ENCODE peak calls at places on chromosome 2, in eight cellular contexts. One of them, this sample, is unnamed.

GRCh38 chr2:59249441-59250330 is 1008.6 kb upstream of the FANCL start:
- DNase-seq in body of pancreas: no peak
- DNase-seq in vagina: no peak
- DNase-seq in K562: no peak
- DNase-seq in Peyer's patch: no peak
- DNase-seq in A549: no peak
- DNase-seq in heart left ventricle: no peak
- DNase-seq in NB4: no peak
- DNase-seq in this sample: no peak

GRCh38 chr2:27587025-27587424 is 4.2 kb downstream of the ZNF512 start:
- DNase-seq in body of pancreas: no peak
- DNase-seq in vagina: no peak
- DNase-seq in K562: no peak
- DNase-seq in Peyer's patch: no peak
- DNase-seq in A549: no peak
- DNase-seq in heart left ventricle: no peak
- DNase-seq in NB4: no peak
- DNase-seq in this sample: no peak

GRCh38 chr2:200129756-200130462 is 174.5 kb downstream of the MAIP1 start:
- DNase-seq in body of pancreas: no peak
- DNase-seq in vagina: no peak
- DNase-seq in K562: no peak
- DNase-seq in Peyer's patch: no peak
- DNase-seq in A549: no peak
- DNase-seq in heart left ventricle: no peak
- DNase-seq in NB4: no peak
- DNase-seq in this sample: no peak

GRCh38 chr2:240444464-240444863 is 9.0 kb downstream of the GPC1 start:
- DNase-seq in body of pancreas: no peak
- DNase-seq in vagina: no peak
- DNase-seq in K562: no peak
- DNase-seq in Peyer's patch: no peak
- DNase-seq in A549: no peak
- DNase-seq in heart left ventricle: no peak
- DNase-seq in NB4: no peak
- DNase-seq in this sample: no peak

GRCh38 chr2:177806025-177806424 is 266.6 kb downstream of the PDE11A start:
- DNase-seq in body of pancreas: no peak
- DNase-seq in vagina: no peak
- DNase-seq in K562: no peak
- DNase-seq in Peyer's patch: no peak
- DNase-seq in A549: no peak
- DNase-seq in heart left ventricle: no peak
- DNase-seq in NB4: no peak
- DNase-seq in this sample: no peak

GRCh38 chr2:170271340-170271739 is 93.4 kb downstream of the MYO3B start:
- DNase-seq in body of pancreas: no peak
- DNase-seq in vagina: no peak
- DNase-seq in K562: no peak
- DNase-seq in Peyer's patch: no peak
- DNase-seq in A549: no peak
- DNase-seq in heart left ventricle: no peak
- DNase-seq in NB4: no peak
- DNase-seq in this sample: no peak

GRCh38 chr2:10884530-10885478 is 26.9 kb upstream of the KCNF1 start:
- DNase-seq in body of pancreas: no peak
- DNase-seq in vagina: no peak
- DNase-seq in K562: no peak
- DNase-seq in Peyer's patch: no peak
- DNase-seq in A549: no peak
- DNase-seq in heart left ventricle: no peak
- DNase-seq in NB4: no peak
- DNase-seq in this sample: no peak

GRCh38 chr2:85682378-85682777 is 11.8 kb upstream of the GNLY start:
- DNase-seq in body of pancreas: no peak
- DNase-seq in vagina: no peak
- DNase-seq in K562: no peak
- DNase-seq in Peyer's patch: no peak
- DNase-seq in A549: no peak
- DNase-seq in heart left ventricle: no peak
- DNase-seq in NB4: no peak
- DNase-seq in this sample: no peak

GRCh38 chr2:43020990-43021677 is 205.3 kb downstream of the ZFP36L2 start:
- DNase-seq in body of pancreas: no peak
- DNase-seq in vagina: no peak
- DNase-seq in K562: no peak
- DNase-seq in Peyer's patch: no peak
- DNase-seq in A549: no peak
- DNase-seq in heart left ventricle: no peak
- DNase-seq in NB4: peak; percentile 12
- DNase-seq in this sample: no peak

GRCh38 chr2:43020296-43020695 is 206.1 kb downstream of the ZFP36L2 start:
- DNase-seq in body of pancreas: no peak
- DNase-seq in vagina: no peak
- DNase-seq in K562: no peak
- DNase-seq in Peyer's patch: peak; percentile 5
- DNase-seq in A549: no peak
- DNase-seq in heart left ventricle: no peak
- DNase-seq in NB4: no peak
- DNase-seq in this sample: no peak

GRCh38 chr2:43019536-43020183 is 206.7 kb downstream of the ZFP36L2 start:
- DNase-seq in body of pancreas: no peak
- DNase-seq in vagina: no peak
- DNase-seq in K562: no peak
- DNase-seq in Peyer's patch: peak; percentile 8
- DNase-seq in A549: no peak
- DNase-seq in heart left ventricle: no peak
- DNase-seq in NB4: no peak
- DNase-seq in this sample: no peak

GRCh38 chr2:43019025-43019367 is 207.4 kb downstream of the ZFP36L2 start:
- DNase-seq in body of pancreas: no peak
- DNase-seq in vagina: no peak
- DNase-seq in K562: no peak
- DNase-seq in Peyer's patch: no peak
- DNase-seq in A549: no peak
- DNase-seq in heart left ventricle: no peak
- DNase-seq in NB4: no peak
- DNase-seq in this sample: no peak

DNA sequence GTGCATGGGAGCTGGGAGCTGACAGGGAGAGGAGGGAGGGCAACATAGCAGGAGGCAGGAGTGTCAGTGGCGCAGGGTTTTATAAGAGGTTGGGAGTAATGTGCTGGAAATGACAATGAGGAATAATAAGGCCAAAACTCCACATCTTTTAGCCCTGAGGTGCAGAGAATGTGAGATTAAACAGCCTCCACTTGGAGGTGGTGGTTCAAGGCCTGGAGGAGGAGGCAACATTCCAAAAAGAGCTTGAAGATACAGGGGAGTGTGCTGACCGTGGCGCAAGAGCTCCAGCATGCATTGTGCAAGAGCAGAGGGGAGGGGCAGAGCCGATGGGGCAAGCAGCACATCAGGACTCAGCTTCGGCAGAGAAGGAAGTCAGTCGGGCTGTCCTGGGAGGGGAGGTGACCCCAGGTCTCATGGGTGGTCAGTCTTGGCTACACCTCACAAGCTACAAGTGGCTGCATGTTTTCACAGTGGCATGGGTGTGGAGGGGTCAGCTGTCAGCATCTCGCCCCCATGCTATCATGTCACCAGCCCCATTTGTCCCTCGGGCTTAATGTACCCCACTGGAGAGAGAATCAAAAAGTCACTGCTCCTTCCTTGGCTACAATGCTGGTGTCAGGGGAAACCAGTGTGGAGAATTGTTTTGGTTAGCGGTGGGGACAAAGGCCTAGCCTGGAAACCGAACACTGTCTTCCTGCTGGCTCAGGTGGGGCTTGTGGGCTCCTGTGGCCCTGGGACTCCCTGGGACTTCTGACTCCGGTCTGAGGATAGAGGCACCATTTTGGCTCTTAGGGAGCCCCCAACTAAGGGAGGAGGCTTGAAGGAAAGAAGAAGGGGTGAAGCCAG is 208.0 kb downstream of the ZFP36L2 start:
- DNase-seq in body of pancreas: peak; percentile 69
- DNase-seq in vagina: no peak
- DNase-seq in K562: no peak
- DNase-seq in Peyer's patch: peak; percentile 69
- DNase-seq in A549: peak; percentile 47
- DNase-seq in heart left ventricle: peak; percentile 74
- DNase-seq in NB4: peak; percentile 97
- DNase-seq in this sample: peak; percentile 14
- TF ChIP-seq POLR2A in body of pancreas: no peak
- TF ChIP-seq POLR2A in vagina: no peak
- TF ChIP-seq POLR2A in K562: no peak
- TF ChIP-seq POLR2A in Peyer's patch: peak; percentile 25
- TF ChIP-seq POLR2A in A549: peak; percentile 19
- TF ChIP-seq POLR2A in heart left ventricle: no peak
- TF ChIP-seq POLR2A in NB4: no peak
- TF ChIP-seq POLR2A in this sample: no peak

GRCh38 chr2:46091004-46091403 is 206.2 kb upstream of the EPAS1 start:
- DNase-seq in body of pancreas: no peak
- DNase-seq in vagina: no peak
- DNase-seq in K562: no peak
- DNase-seq in Peyer's patch: no peak
- DNase-seq in A549: no peak
- DNase-seq in heart left ventricle: peak; percentile 47
- DNase-seq in NB4: no peak
- DNase-seq in this sample: no peak

GRCh38 chr2:46082531-46083485 is 214.4 kb upstream of the EPAS1 start:
- DNase-seq in body of pancreas: no peak
- DNase-seq in vagina: no peak
- DNase-seq in K562: no peak
- DNase-seq in Peyer's patch: no peak
- DNase-seq in A549: no peak
- DNase-seq in heart left ventricle: peak; percentile 75
- DNase-seq in NB4: peak; percentile 80
- DNase-seq in this sample: no peak

GRCh38 chr2:46091961-46092667 is 205.1 kb upstream of the EPAS1 start:
- DNase-seq in body of pancreas: no peak
- DNase-seq in vagina: no peak
- DNase-seq in K562: no peak
- DNase-seq in Peyer's patch: no peak
- DNase-seq in A549: no peak
- DNase-seq in heart left ventricle: no peak
- DNase-seq in NB4: no peak
- DNase-seq in this sample: no peak

GRCh38 chr2:46086578-46087070 is 210.6 kb upstream of the EPAS1 start:
- DNase-seq in body of pancreas: no peak
- DNase-seq in vagina: no peak
- DNase-seq in K562: no peak
- DNase-seq in Peyer's patch: no peak
- DNase-seq in A549: no peak
- DNase-seq in heart left ventricle: no peak
- DNase-seq in NB4: no peak
- DNase-seq in this sample: no peak

DNA sequence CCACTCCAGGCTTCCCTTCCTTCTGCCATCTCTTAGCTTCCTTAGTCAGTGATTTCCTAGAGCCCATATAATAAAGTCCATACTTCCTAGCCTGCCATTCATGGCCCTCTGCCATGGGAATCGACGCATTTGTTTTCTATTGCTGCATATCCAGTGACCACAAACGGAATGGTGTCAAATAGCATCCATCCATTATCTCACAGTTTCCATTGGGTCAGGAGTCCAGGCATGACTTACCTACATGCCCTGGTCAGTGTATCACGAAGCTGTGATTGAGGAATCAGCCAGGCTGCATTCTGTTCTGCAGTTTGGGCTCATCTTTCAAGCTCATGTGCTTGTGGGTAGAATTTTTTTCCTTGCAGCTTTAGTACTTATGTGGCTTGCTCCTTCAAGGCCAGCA is 209.7 kb upstream of the EPAS1 start:
- DNase-seq in body of pancreas: no peak
- DNase-seq in vagina: no peak
- DNase-seq in K562: no peak
- DNase-seq in Peyer's patch: no peak
- DNase-seq in A549: no peak
- DNase-seq in heart left ventricle: no peak
- DNase-seq in NB4: no peak
- DNase-seq in this sample: no peak
- TF ChIP-seq POLR2A in body of pancreas: no peak
- TF ChIP-seq POLR2A in vagina: no peak
- TF ChIP-seq POLR2A in K562: no peak
- TF ChIP-seq POLR2A in Peyer's patch: no peak
- TF ChIP-seq POLR2A in A549: no peak
- TF ChIP-seq POLR2A in heart left ventricle: no peak
- TF ChIP-seq POLR2A in NB4: no peak
- TF ChIP-seq POLR2A in this sample: no peak

DNA sequence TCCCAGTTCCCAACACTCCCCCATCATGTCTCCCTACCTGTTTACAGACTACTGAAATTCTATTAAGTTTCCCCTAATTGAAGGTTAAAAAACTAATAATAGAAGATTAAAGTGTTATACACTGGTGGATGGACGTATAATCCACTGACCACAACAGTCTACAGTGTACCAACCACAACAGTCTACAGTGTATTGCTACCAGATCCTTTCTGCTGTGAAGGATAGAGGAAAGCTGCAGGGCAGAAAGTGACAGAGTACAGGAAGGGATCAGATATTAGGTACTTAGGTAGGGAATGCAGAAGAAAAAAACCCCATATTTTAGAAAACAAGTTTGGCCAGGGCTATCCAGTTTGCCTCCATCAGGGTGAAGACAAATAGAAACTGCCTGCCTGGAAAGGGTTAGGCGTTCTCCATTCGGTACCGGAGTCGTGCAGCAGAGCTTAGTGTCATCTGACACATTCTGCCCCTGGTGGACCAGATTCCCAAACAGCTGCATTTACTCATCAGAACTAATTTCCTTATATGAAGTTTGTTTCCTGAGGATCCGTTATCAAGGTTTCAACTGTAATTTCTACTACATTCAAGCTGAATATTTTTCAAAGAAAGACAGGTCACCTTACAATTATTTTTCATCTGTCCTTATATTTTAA is 49.9 kb downstream of the KLF7 start:
- DNase-seq in body of pancreas: no peak
- DNase-seq in vagina: no peak
- DNase-seq in K562: no peak
- DNase-seq in Peyer's patch: no peak
- DNase-seq in A549: no peak
- DNase-seq in heart left ventricle: no peak
- DNase-seq in NB4: no peak
- DNase-seq in this sample: no peak
- TF ChIP-seq POLR2A in body of pancreas: no peak
- TF ChIP-seq POLR2A in vagina: no peak
- TF ChIP-seq POLR2A in K562: no peak
- TF ChIP-seq POLR2A in Peyer's patch: no peak
- TF ChIP-seq POLR2A in A549: no peak
- TF ChIP-seq POLR2A in heart left ventricle: no peak
- TF ChIP-seq POLR2A in NB4: no peak
- TF ChIP-seq POLR2A in this sample: no peak

GRCh38 chr2:190942697-190943096 is 62.1 kb downstream of the GLS start:
- DNase-seq in body of pancreas: no peak
- DNase-seq in vagina: no peak
- DNase-seq in K562: no peak
- DNase-seq in Peyer's patch: no peak
- DNase-seq in A549: no peak
- DNase-seq in heart left ventricle: no peak
- DNase-seq in NB4: no peak
- DNase-seq in this sample: no peak

GRCh38 chr2:190940451-190940850 is 59.8 kb downstream of the GLS start:
- DNase-seq in body of pancreas: no peak
- DNase-seq in vagina: no peak
- DNase-seq in K562: no peak
- DNase-seq in Peyer's patch: no peak
- DNase-seq in A549: no peak
- DNase-seq in heart left ventricle: no peak
- DNase-seq in NB4: no peak
- DNase-seq in this sample: no peak

GRCh38 chr2:190938761-190939335 is 58.2 kb downstream of the GLS start:
- DNase-seq in body of pancreas: no peak
- DNase-seq in vagina: no peak
- DNase-seq in K562: no peak
- DNase-seq in Peyer's patch: no peak
- DNase-seq in A549: no peak
- DNase-seq in heart left ventricle: no peak
- DNase-seq in NB4: no peak
- DNase-seq in this sample: no peak

GRCh38 chr2:190943706-190944105 is 63.1 kb downstream of the GLS start:
- DNase-seq in body of pancreas: no peak
- DNase-seq in vagina: no peak
- DNase-seq in K562: no peak
- DNase-seq in Peyer's patch: no peak
- DNase-seq in A549: no peak
- DNase-seq in heart left ventricle: no peak
- DNase-seq in NB4: no peak
- DNase-seq in this sample: no peak

DNA sequence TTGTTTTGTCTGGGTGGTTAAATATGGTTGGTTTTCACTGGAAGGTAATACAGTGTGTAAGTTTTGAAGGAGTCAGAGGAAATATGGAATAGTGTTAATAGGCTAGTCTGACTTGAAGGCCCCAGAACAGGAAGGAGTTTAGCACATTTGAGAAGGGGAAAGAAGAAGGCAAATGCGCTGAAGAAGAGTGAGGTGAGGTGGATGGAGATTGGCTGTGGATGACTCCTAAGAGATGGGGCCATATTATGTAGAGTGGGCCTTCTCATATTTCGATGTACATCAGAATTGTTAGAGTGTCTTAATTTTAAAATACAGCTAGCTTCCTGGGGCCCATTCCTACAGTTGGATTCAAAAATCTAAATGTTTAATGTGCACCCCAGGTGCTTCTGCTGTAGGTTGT is 61.0 kb downstream of the GLS start:
- DNase-seq in body of pancreas: no peak
- DNase-seq in vagina: no peak
- DNase-seq in K562: no peak
- DNase-seq in Peyer's patch: no peak
- DNase-seq in A549: no peak
- DNase-seq in heart left ventricle: no peak
- DNase-seq in NB4: no peak
- DNase-seq in this sample: no peak
- TF ChIP-seq POLR2A in body of pancreas: no peak
- TF ChIP-seq POLR2A in vagina: no peak
- TF ChIP-seq POLR2A in K562: peak; percentile 15
- TF ChIP-seq POLR2A in Peyer's patch: no peak
- TF ChIP-seq POLR2A in A549: no peak
- TF ChIP-seq POLR2A in heart left ventricle: no peak
- TF ChIP-seq POLR2A in NB4: no peak
- TF ChIP-seq POLR2A in this sample: no peak

This sample was measured in erythroblast.